ENCODE peak calls at places on chromosomes 12 and 14, in five cellular contexts. C, Z, E, B and G are unnamed samples.

GRCh38 chr14:77158175-77158908 is 16.8 kb upstream of the ZDHHC22 start:
- DNase-seq in C (no peak), Z (no peak), E (no peak), B (peak; percentile 84), G (peak; percentile 47)

GRCh38 chr12:123109319-123109772 is 41.5 kb downstream of the PITPNM2 start:
- DNase-seq in C (no peak), Z (no peak), E (no peak), B (no peak), G (peak; percentile 58)

GRCh38 chr14:85512491-85512890 is 17.5 kb upstream of the FLRT2 start:
- DNase-seq in C (no peak), Z (no peak), E (no peak), B (no peak), G (no peak)

GRCh38 chr12:63013302-63013701 is 78.4 kb upstream of the PPM1H start:
- DNase-seq in C (no peak), Z (no peak), E (no peak), B (no peak), G (no peak)

GRCh38 chr12:132160016-132160415 is 15.8 kb downstream of the NOC4L start:
- DNase-seq in C (no peak), Z (no peak), E (peak; percentile 58), B (no peak), G (no peak)

GRCh38 chr14:59283380-59283779 is 94.9 kb downstream of the DAAM1 start:
- DNase-seq in C (no peak), Z (no peak), E (no peak), B (no peak), G (peak; percentile 33)

GRCh38 chr12:57888407-57889157 is 42.1 kb upstream of the CTDSP2 start:
- DNase-seq in C (peak; percentile 83), Z (peak; percentile 47), E (peak; percentile 89), B (peak; percentile 88), G (peak; percentile 65)

GRCh38 chr12:105705765-105706164 is 375.3 kb downstream of the C12orf75 start:
- DNase-seq in C (peak; percentile 53), Z (peak; percentile 46), E (no peak), B (peak; percentile 87), G (peak; percentile 72)

GRCh38 chr12:123763093-123763492 is 992 bp downstream of the DNAH10 start:
- DNase-seq in C (peak; percentile 24), Z (no peak), E (no peak), B (peak; percentile 93), G (no peak)

GRCh38 chr12:122943196-122943595 is 23.1 kb downstream of the ABCB9 start:
- DNase-seq in C (no peak), Z (no peak), E (no peak), B (no peak), G (no peak)

GRCh38 chr14:98321838-98322237 is 950.2 kb downstream of the BCL11B start:
- DNase-seq in C (no peak), Z (peak; percentile 17), E (no peak), B (no peak), G (no peak)

DNA sequence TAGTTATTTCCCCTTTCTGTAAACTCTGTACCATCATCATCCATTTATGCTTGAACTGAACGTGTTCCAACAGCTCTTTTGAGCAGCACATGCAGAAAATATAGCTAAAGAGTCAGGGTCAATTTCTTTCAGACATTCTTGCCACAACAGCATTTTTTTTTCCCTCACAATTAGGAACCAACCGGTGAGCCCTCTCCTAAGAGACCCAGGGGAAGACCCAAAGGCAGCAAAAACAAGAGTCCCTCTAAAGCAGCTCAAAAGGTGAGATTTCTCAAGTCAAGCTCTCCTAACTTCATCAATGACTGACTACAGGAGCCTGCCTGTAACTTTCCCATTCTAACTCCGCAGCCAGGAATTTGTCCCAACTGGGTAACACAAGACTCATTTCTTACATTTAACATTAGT is 3.5 kb downstream of the HMGA2 start:
- DNase-seq in C (no peak), Z (no peak), E (no peak), B (peak; percentile 70), G (no peak)
- H3K4me3 ChIP-seq in C (no peak overlapping the region), Z (no peak overlapping the region), E (peak overlapping the region; percentile 53), B (peak overlapping the region; percentile 96), G (peak overlapping the region; percentile 89)

DNA sequence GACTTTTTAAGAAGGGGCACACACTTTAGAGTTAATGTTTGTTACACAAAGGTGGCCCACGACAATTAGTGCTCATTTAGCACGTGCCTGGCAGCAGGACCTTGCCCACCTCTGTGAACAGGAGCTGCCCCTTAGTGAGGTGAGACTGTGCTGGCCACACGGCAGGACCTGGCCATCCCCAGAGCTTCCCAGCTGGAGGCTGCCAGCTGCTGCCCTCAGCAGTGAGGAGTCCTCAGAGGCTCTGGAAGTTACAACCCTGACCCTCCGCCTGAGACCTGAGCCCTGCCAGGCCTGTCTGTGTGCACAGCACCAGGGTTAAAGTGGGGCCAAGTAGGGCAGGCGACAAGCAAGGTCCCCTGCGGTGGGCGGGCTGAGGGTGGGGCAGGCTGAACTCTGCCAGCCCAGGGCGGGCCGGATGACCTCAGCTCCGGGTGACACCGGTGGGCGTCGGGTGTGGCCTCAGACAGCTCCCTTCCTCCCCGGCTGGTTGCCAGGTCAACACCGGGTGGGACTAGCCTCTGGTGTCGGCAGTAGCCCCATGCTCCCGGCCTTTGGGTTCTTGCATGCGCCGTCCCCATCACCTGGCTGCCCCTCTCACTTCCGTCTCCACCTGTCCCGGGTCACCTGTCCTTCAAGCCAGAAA is 9.2 kb upstream of the LBHD2 start:
- DNase-seq in C (peak; percentile 77), Z (peak; percentile 24), E (peak; percentile 83), B (peak; percentile 79), G (no peak)
- H3K4me3 ChIP-seq in C (no peak overlapping the region), Z (no peak overlapping the region), E (no peak overlapping the region), B (no peak overlapping the region), G (no peak overlapping the region)

DNA sequence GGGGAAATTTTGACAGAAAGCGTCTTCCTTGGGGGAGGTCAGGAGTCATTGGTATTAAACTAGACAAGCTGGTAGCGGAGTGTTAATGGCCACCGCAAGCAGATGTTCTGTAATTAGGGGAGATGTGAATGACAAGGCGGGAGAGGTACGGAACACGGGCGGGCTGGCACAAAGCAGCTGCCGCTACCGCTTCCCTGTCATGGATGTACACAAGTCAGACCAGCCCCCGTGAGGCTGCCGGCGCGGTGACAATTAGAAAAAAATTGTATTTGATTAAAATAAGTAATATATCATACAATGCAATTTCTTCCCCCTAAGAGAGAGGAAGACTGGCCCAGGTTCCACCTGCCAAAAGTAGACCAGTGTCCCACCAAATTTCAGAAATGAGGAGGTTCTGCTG is 501.6 kb downstream of the VRK1 start:
- DNase-seq in C (no peak), Z (no peak), E (no peak), B (no peak), G (no peak)
- H3K4me3 ChIP-seq in C (no peak overlapping the region), Z (no peak overlapping the region), E (no peak overlapping the region), B (no peak overlapping the region), G (no peak overlapping the region)

GRCh38 chr14:20989464-20989786 is 355 bp upstream of the METTL17 start:
- DNase-seq in C (no peak), Z (no peak), E (no peak), B (no peak), G (no peak)

GRCh38 chr14:20989787-20990600 is at the start of gene METTL17:
- DNase-seq in C (peak; percentile 92), Z (peak; percentile 97), E (peak; percentile 97), B (peak; percentile 96), G (peak; percentile 98)

GRCh38 chr14:20986811-20987210 is 3.0 kb upstream of the METTL17 start:
- DNase-seq in C (no peak), Z (no peak), E (no peak), B (no peak), G (peak; percentile 94)

DNA sequence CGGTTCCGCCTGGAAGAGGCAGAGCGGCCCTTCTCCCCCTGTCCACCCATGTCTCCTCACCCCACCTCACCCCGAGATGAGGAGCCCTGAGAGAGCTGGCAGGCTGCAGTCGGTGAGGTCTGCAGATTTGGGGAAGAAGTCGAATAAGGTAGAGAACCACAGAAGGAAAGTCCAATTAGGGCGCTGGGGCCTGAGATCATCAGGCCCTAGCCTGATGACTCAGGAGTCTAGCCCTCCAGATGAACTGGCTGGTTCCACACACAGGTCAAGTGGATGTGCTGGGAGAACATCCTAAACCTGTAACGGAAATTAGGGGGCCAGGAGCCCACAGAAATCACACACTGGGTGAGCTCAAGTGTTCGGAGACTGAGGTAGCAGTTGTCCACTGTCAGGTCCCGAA is 1.1 kb upstream of the METTL17 start:
- DNase-seq in C (no peak), Z (no peak), E (no peak), B (peak; percentile 31), G (no peak)
- H3K4me3 ChIP-seq in C (no peak overlapping the region), Z (no peak overlapping the region), E (no peak overlapping the region), B (no peak overlapping the region), G (no peak overlapping the region)

GRCh38 chr14:89493406-89493805 is 76.4 kb upstream of the FOXN3 start:
- DNase-seq in C (no peak), Z (no peak), E (no peak), B (no peak), G (no peak)

GRCh38 chr14:89491701-89492381 is 74.8 kb upstream of the FOXN3 start:
- DNase-seq in C (no peak), Z (no peak), E (no peak), B (no peak), G (peak; percentile 62)

GRCh38 chr14:89486505-89486904 is 69.5 kb upstream of the FOXN3 start:
- DNase-seq in C (no peak), Z (no peak), E (no peak), B (no peak), G (no peak)

GRCh38 chr14:89486961-89487360 is 69.9 kb upstream of the FOXN3 start:
- DNase-seq in C (no peak), Z (no peak), E (no peak), B (no peak), G (no peak)

GRCh38 chr14:89489796-89490506 is 72.9 kb upstream of the FOXN3 start:
- DNase-seq in C (no peak), Z (no peak), E (no peak), B (no peak), G (peak; percentile 36)
- H3K4me3 ChIP-seq in C (no peak overlapping the region), Z (no peak overlapping the region), E (no peak overlapping the region), B (no peak overlapping the region), G (no peak overlapping the region)

DNA sequence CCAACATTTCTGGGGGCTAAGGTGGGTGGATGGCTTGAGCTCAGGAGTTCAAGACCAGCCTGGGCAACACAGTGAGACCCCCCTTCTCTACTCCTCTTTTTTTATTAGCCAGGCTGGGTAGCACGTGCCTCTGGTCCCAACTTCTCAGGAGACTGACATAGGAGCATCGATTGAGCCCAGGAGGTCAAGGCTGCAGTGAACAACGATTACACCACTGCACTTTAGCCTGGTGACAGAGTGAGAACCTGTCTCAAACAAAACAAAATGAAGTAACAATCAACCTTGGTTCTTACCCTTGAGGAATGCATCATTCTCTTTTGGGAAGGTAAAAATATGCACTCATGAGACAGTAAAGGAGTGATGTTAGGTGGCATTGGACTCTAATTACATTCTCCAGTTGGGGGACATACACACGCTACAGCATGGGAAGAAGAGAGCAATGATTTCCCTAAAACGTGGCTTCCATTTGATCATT is 3.9 kb upstream of the NIN start:
- DNase-seq in C (no peak), Z (no peak), E (no peak), B (no peak), G (no peak)
- H3K4me3 ChIP-seq in C (no peak overlapping the region), Z (no peak overlapping the region), E (no peak overlapping the region), B (no peak overlapping the region), G (no peak overlapping the region)